ENCODE peak calls at places on chromosomes 5 and 9, in eight cellular contexts. C, H, N, I, Y, O, Z and M are unnamed samples.

GRCh38 chr5:137141779-137142178 is 357.3 kb downstream of the SPOCK1 start:
- ATAC-seq in C (no peak), H (no peak), N (no peak), I (no peak), Y (no peak), O (no peak), Z (no peak), M (peak)

GRCh38 chr5:163433271-163433670 is 4.1 kb upstream of the CCNG1 start:
- ATAC-seq in C (no peak), H (no peak), N (no peak), I (no peak), Y (peak), O (no peak), Z (no peak), M (no peak)

GRCh38 chr9:131045300-131046092 is 36.5 kb downstream of the LAMC3 start:
- ATAC-seq in C (no peak), H (no peak), N (peak), I (no peak), Y (no peak), O (no peak), Z (no peak), M (no peak)

GRCh38 chr5:149563461-149563860 is 12.2 kb upstream of the CSNK1A1 start:
- ATAC-seq in C (no peak), H (peak), N (no peak), I (no peak), Y (no peak), O (no peak), Z (no peak), M (no peak)

GRCh38 chr9:110334183-110334582 is 3.5 kb downstream of the TXNDC8 start:
- ATAC-seq in C (no peak), H (no peak), N (no peak), I (no peak), Y (no peak), O (no peak), Z (no peak), M (no peak)

GRCh38 chr5:79259810-79260209 is 23.9 kb downstream of the JMY start:
- ATAC-seq in C (no peak), H (no peak), N (no peak), I (no peak), Y (no peak), O (peak), Z (no peak), M (no peak)

GRCh38 chr5:160209917-160210316 is 19.4 kb upstream of the FABP6 start:
- ATAC-seq in C (peak), H (no peak), N (no peak), I (no peak), Y (peak), O (no peak), Z (peak), M (no peak)

GRCh38 chr9:93138171-93138764 is 4.2 kb upstream of the NINJ1 start:
- ATAC-seq in C (no peak), H (no peak), N (no peak), I (no peak), Y (no peak), O (no peak), Z (no peak), M (no peak)

GRCh38 chr5:52469420-52469819 is 318.3 kb upstream of the ITGA1 start:
- ATAC-seq in C (peak), H (no peak), N (no peak), I (no peak), Y (no peak), O (peak), Z (no peak), M (no peak)

GRCh38 chr5:96838483-96839395 is 31.0 kb upstream of the ERAP1 start:
- ATAC-seq in C (no peak), H (no peak), N (peak), I (no peak), Y (peak), O (no peak), Z (no peak), M (no peak)

GRCh38 chr5:148735301-148735700 is 81.0 kb upstream of the HTR4 start:
- ATAC-seq in C (peak), H (no peak), N (no peak), I (no peak), Y (no peak), O (no peak), Z (no peak), M (no peak)

GRCh38 chr5:141236516-141237313 is 8.5 kb upstream of the PCDHB15 start:
- ATAC-seq in C (no peak), H (no peak), N (no peak), I (no peak), Y (no peak), O (no peak), Z (no peak), M (no peak)

DNA sequence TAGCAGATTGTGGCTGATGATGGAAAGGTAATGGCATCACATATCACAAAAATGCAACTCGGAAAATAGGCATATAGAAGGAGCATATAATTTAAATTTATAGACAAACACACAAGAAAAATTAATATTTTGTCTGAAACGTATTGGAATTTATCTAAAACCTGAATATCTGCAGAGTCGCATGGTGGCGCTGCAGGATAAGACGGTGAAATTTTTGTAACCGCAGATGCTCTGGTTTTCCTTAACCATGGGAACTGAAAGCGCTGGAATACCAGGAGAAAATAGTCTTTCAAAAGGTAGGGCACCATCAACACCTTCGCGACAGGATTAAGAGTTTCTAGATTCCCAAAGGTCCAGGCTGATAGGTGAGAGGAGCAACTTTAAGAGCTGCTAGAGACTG is 11.0 kb downstream of the PCDHB14 start:
- ATAC-seq in C (no peak), H (no peak), N (no peak), I (no peak), Y (no peak), O (no peak), Z (no peak), M (no peak)
- TF ChIP-seq CTCF in C (no peak), H (peak), N (peak), I (no peak), Y (no peak), O (no peak), Z (no peak), M (peak)

GRCh38 chr5:36462295-36463021 is 143.9 kb upstream of the SLC1A3 start:
- ATAC-seq in C (no peak), H (no peak), N (peak), I (no peak), Y (no peak), O (no peak), Z (no peak), M (no peak)

GRCh38 chr5:36457511-36458260 is 148.7 kb upstream of the SLC1A3 start:
- ATAC-seq in C (peak), H (no peak), N (no peak), I (no peak), Y (peak), O (no peak), Z (no peak), M (no peak)

GRCh38 chr5:36458746-36459145 is 147.7 kb upstream of the SLC1A3 start:
- ATAC-seq in C (no peak), H (no peak), N (no peak), I (no peak), Y (no peak), O (no peak), Z (no peak), M (no peak)

DNA sequence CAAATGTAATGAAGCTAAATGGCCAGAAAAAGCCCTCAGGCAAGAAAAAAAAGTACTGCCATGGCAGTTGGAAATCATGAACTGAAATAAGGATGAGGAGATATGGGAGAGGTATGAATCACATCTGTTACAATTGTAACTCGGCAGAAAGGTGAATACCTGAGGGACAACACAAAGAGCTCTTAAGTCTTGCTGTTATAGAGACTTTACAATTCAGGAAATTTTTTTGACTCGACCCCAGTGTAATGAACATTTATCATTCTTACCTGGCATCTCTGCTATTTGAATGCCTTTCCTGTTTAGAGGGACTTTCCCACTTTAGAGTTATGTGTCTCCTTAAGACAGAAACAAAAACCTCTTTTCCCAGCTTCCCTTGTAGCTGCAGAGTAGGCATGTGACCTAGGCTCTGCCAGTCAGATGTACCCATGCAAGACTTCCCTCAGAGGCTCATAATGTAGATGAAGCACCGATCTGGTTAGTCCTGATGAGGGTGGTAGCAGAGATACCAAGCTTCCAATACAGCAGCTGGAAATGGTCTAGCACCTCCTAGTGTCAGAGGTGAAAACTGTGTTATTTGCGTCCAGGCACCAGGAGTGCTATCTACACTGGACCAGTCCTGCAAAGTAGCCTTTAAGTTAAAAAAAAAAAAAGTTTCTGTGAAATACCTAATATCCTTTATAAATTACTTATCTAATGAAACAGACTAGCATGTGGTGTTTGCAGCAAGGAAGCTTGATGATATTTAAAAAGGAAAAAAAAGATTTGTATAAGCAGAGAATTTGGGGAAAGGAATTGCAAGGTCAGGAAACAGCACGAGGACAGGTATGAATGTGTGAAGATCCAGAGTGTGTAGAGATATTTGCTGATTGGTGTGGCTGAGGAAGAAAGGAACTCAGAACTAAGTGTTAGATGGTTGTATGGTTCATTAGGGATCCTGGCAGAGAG is 146.9 kb upstream of the SLC1A3 start:
- ATAC-seq in C (no peak), H (no peak), N (peak), I (no peak), Y (peak), O (peak), Z (peak), M (no peak)
- TF ChIP-seq CTCF in C (no peak), H (peak), N (peak), I (no peak), Y (peak), O (peak), Z (peak), M (no peak)

DNA sequence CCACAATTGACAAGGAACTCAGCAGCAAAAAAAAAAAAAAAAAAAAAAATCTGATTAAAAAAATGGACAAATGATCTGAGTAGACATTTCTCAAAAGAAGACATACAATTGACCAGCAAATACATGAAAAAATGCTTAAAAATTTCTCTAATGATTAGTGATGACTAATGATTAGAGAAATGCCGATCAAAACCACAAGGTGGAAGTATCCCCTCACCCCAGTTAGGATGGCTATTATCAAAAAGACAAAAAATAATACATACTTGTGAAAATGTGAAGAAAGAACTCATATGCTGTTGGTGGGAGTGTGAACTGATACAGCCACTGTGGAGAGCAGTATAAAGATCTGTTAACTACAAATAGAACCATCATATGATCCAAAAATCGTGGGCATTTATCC is 245.3 kb downstream of the OSTF1 start:
- ATAC-seq in C (no peak), H (no peak), N (no peak), I (no peak), Y (no peak), O (no peak), Z (no peak), M (no peak)
- TF ChIP-seq CTCF in C (no peak), H (no peak), N (no peak), I (no peak), Y (no peak), O (no peak), Z (no peak), M (peak)

DNA sequence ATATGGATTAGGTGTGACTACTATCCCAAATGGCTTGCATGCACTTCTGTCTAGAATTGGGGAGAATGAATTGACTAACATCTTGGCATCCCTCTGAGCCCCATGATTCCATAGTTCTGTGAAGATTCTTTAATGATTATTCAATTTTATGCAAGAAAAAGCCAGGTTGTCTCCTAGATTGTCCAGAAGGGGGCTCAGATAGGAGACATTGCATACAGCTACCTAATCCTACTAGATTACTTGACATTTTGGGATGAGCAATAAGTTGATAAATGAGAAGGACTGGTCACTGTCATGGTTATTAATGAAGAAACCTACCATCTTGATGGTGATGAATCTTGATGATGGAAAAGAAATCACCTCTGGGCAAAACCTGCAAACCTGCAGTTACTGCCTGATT is 117.0 kb downstream of the CARTPT start:
- ATAC-seq in C (no peak), H (no peak), N (no peak), I (no peak), Y (no peak), O (no peak), Z (no peak), M (no peak)
- TF ChIP-seq CTCF in C (no peak), H (peak), N (no peak), I (no peak), Y (no peak), O (no peak), Z (peak), M (no peak)

DNA sequence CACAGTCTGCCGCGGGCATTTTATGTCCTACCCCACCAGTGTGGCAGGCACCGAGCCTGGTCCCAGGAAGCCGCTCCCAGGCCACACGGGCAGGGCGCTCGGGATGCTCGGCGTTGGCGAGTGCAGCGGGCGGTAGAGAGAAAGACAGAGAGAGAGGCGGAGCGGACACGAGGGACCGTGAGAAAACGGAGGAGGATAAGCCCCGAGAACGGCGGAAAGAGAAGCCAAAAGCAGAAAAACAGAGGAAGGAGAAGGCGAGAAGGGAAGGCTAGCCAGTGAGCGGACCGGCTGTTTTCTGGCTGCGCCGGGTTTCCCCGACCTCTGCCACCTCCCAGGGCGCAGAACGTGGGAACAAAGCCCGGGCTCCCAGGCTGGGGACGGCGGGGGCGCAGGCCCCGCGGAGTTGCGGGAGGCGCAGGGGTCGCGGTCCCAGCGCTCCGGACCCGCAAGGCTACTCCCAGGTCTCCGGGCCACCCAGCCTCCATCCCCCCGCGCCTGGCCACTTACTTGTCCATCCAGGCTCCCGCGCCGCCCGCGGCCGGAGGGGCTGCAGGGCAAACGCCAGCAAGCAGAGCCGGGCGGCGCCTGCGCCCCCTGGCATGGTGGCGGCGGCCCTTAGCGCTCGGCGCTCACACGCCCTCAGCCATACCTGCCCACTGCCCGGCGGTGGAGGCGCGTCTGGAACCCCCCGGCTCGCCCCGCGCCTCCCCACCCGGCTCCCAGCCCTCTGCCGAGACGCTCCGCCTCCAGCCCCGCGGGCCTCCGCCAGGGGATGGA is at the start of gene ADAM19:
- ATAC-seq in C (peak), H (peak), N (peak), I (peak), Y (peak), O (peak), Z (peak), M (peak)
- TF ChIP-seq CTCF in C (no peak), H (no peak), N (no peak), I (no peak), Y (no peak), O (no peak), Z (peak), M (peak)

GRCh38 chr5:176405656-176406435 is 10.5 kb downstream of the CLTB start:
- ATAC-seq in C (no peak), H (peak), N (peak), I (no peak), Y (no peak), O (no peak), Z (peak), M (no peak)
- TF ChIP-seq CTCF in C (no peak), H (no peak), N (peak), I (no peak), Y (no peak), O (no peak), Z (peak), M (no peak)